ENCODE peak calls at places on chromosome 19, in seven cellular contexts. One of them, this sample, is unnamed.

GRCh38 chr19:47100290-47100689 is 13.3 kb downstream of the ZC3H4 start:
- DNase-seq in lung: no peak
- DNase-seq in neural progenitor cell: no peak
- DNase-seq in hepatocyte: no peak
- DNase-seq in body of pancreas: no peak
- DNase-seq in uterus: no peak
- DNase-seq in cardiac fibroblast: no peak
- DNase-seq in this sample: no peak

GRCh38 chr19:918481-919156 is 1.5 kb downstream of the KISS1R start:
- DNase-seq in lung: no peak
- DNase-seq in hepatocyte: no peak
- DNase-seq in cardiac fibroblast: no peak
- DNase-seq in body of pancreas: no peak
- DNase-seq in neural progenitor cell: peak; percentile 39
- DNase-seq in uterus: no peak
- DNase-seq in this sample: no peak

GRCh38 chr19:16903347-16903746 is 14.5 kb downstream of the F2RL3 start:
- DNase-seq in body of pancreas: no peak
- DNase-seq in lung: no peak
- DNase-seq in neural progenitor cell: no peak
- DNase-seq in cardiac fibroblast: no peak
- DNase-seq in uterus: no peak
- DNase-seq in hepatocyte: no peak
- DNase-seq in this sample: no peak

GRCh38 chr19:16896098-16896912 is 7.5 kb downstream of the F2RL3 start:
- DNase-seq in uterus: no peak
- DNase-seq in body of pancreas: no peak
- DNase-seq in lung: no peak
- DNase-seq in neural progenitor cell: peak; percentile 59
- DNase-seq in cardiac fibroblast: no peak
- DNase-seq in hepatocyte: peak; percentile 37
- DNase-seq in this sample: no peak

GRCh38 chr19:10112895-10113591 is 1.6 kb downstream of the P2RY11 start:
- DNase-seq in body of pancreas: peak; percentile 61
- DNase-seq in cardiac fibroblast: peak; percentile 49
- DNase-seq in uterus: no peak
- DNase-seq in neural progenitor cell: peak; percentile 62
- DNase-seq in lung: no peak
- DNase-seq in hepatocyte: peak; percentile 68
- DNase-seq in this sample: peak; percentile 33

GRCh38 chr19:46271488-46272197 is 25.2 kb upstream of the HIF3A start:
- DNase-seq in cardiac fibroblast: peak; percentile 78
- DNase-seq in lung: no peak
- DNase-seq in hepatocyte: peak; percentile 58
- DNase-seq in body of pancreas: no peak
- DNase-seq in uterus: no peak
- DNase-seq in neural progenitor cell: no peak
- DNase-seq in this sample: no peak

GRCh38 chr19:35027851-35028599 is 2.2 kb upstream of the SCN1B start:
- DNase-seq in cardiac fibroblast: peak; percentile 50
- DNase-seq in uterus: no peak
- DNase-seq in hepatocyte: no peak
- DNase-seq in lung: no peak
- DNase-seq in neural progenitor cell: no peak
- DNase-seq in body of pancreas: no peak
- DNase-seq in this sample: no peak

GRCh38 chr19:31378404-31378803 is 29.2 kb upstream of the TSHZ3 start:
- DNase-seq in neural progenitor cell: no peak
- DNase-seq in hepatocyte: peak; percentile 32
- DNase-seq in body of pancreas: peak; percentile 47
- DNase-seq in cardiac fibroblast: peak; percentile 95
- DNase-seq in uterus: peak; percentile 67
- DNase-seq in lung: no peak
- DNase-seq in this sample: no peak

GRCh38 chr19:590396-590745 is 690 bp downstream of the HCN2 start:
- DNase-seq in body of pancreas: no peak
- DNase-seq in hepatocyte: peak; percentile 56
- DNase-seq in lung: no peak
- DNase-seq in uterus: no peak
- DNase-seq in neural progenitor cell: peak; percentile 66
- DNase-seq in cardiac fibroblast: peak; percentile 49
- DNase-seq in this sample: no peak

GRCh38 chr19:29526730-29527499 is 1.1 kb downstream of the VSTM2B start:
- DNase-seq in body of pancreas: no peak
- DNase-seq in uterus: no peak
- DNase-seq in neural progenitor cell: peak; percentile 68
- DNase-seq in lung: no peak
- DNase-seq in hepatocyte: no peak
- DNase-seq in cardiac fibroblast: no peak
- DNase-seq in this sample: peak; percentile 50

GRCh38 chr19:23283925-23284324 is 33.7 kb upstream of the ZNF724 start:
- DNase-seq in cardiac fibroblast: peak; percentile 22
- DNase-seq in hepatocyte: peak; percentile 51
- DNase-seq in uterus: peak; percentile 26
- DNase-seq in body of pancreas: peak; percentile 60
- DNase-seq in lung: peak; percentile 45
- DNase-seq in neural progenitor cell: peak; percentile 55
- DNase-seq in this sample: no peak

GRCh38 chr19:46955114-46955812 is 64.4 kb upstream of the NPAS1 start:
- DNase-seq in body of pancreas: no peak
- DNase-seq in hepatocyte: no peak
- DNase-seq in uterus: no peak
- DNase-seq in neural progenitor cell: no peak
- DNase-seq in cardiac fibroblast: peak; percentile 55
- DNase-seq in lung: no peak
- DNase-seq in this sample: no peak

GRCh38 chr19:45884682-45885555 is 1.0 kb downstream of the IRF2BP1 start:
- DNase-seq in cardiac fibroblast: no peak
- DNase-seq in body of pancreas: peak; percentile 34
- DNase-seq in hepatocyte: no peak
- DNase-seq in lung: no peak
- DNase-seq in uterus: peak; percentile 36
- DNase-seq in neural progenitor cell: peak; percentile 32
- DNase-seq in this sample: no peak

GRCh38 chr19:58492265-58492664 is 16.1 kb downstream of the ZNF446 start:
- DNase-seq in cardiac fibroblast: no peak
- DNase-seq in neural progenitor cell: no peak
- DNase-seq in body of pancreas: no peak
- DNase-seq in hepatocyte: no peak
- DNase-seq in uterus: no peak
- DNase-seq in lung: no peak
- DNase-seq in this sample: no peak

GRCh38 chr19:18173572-18174294 is at the start of gene IFI30:
- DNase-seq in hepatocyte: peak; percentile 88
- DNase-seq in lung: peak; percentile 89
- DNase-seq in cardiac fibroblast: peak; percentile 55
- DNase-seq in body of pancreas: peak; percentile 96
- DNase-seq in uterus: peak; percentile 76
- DNase-seq in neural progenitor cell: peak; percentile 76
- DNase-seq in this sample: no peak

GRCh38 chr19:46546194-46546896 is 50.7 kb upstream of the PNMA8B start:
- DNase-seq in body of pancreas: peak; percentile 80
- DNase-seq in neural progenitor cell: peak; percentile 51
- DNase-seq in cardiac fibroblast: peak; percentile 69
- DNase-seq in lung: peak; percentile 77
- DNase-seq in uterus: no peak
- DNase-seq in hepatocyte: peak; percentile 86
- DNase-seq in this sample: no peak

GRCh38 chr19:49331616-49332055 is 3.6 kb upstream of the CD37 start:
- DNase-seq in cardiac fibroblast: peak; percentile 64
- DNase-seq in lung: no peak
- DNase-seq in body of pancreas: peak; percentile 29
- DNase-seq in uterus: no peak
- DNase-seq in hepatocyte: peak; percentile 67
- DNase-seq in neural progenitor cell: peak; percentile 64
- DNase-seq in this sample: peak; percentile 51

GRCh38 chr19:17021793-17022590 is 4.6 kb downstream of the CPAMD8 start:
- DNase-seq in cardiac fibroblast: peak; percentile 71
- DNase-seq in neural progenitor cell: no peak
- DNase-seq in hepatocyte: no peak
- DNase-seq in lung: peak; percentile 74
- DNase-seq in body of pancreas: no peak
- DNase-seq in uterus: no peak
- DNase-seq in this sample: no peak

DNA sequence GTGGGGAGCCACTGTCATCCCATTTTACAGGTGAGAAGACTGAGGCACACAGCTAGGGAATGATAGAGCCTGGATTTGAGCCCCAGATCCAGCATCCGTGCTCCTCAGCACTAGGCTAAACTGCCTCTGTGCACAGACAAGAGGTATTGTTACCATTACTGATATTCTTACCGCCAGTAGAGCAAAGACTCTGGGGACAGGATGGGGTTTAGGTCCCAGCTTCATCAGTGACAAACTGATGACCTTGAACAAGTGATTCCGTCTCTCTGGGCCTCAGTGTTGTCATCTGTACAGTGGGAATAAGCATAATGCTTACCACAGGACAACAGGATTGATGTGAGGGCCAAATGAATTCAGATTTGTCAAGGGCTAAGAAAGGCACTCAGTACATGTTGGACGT is 16.5 kb downstream of the AXL start:
- DNase-seq in uterus: no peak
- DNase-seq in cardiac fibroblast: no peak
- DNase-seq in neural progenitor cell: no peak
- DNase-seq in lung: no peak
- DNase-seq in hepatocyte: no peak
- DNase-seq in body of pancreas: no peak
- DNase-seq in this sample: no peak
- TF ChIP-seq CTCF in uterus: no peak
- TF ChIP-seq CTCF in cardiac fibroblast: no peak
- TF ChIP-seq CTCF in neural progenitor cell: no peak
- TF ChIP-seq CTCF in lung: no peak
- TF ChIP-seq CTCF in hepatocyte: no peak
- TF ChIP-seq CTCF in body of pancreas: no peak
- TF ChIP-seq CTCF in this sample: no peak

GRCh38 chr19:11652492-11652891 is 55.2 kb downstream of the ZNF627 start:
- DNase-seq in neural progenitor cell: no peak
- DNase-seq in cardiac fibroblast: no peak
- DNase-seq in uterus: no peak
- DNase-seq in hepatocyte: no peak
- DNase-seq in lung: no peak
- DNase-seq in body of pancreas: no peak
- DNase-seq in this sample: no peak
- H3K4me3 ChIP-seq in neural progenitor cell: no peak overlapping the region
- H3K4me3 ChIP-seq in cardiac fibroblast: no peak overlapping the region
- H3K4me3 ChIP-seq in uterus: no peak overlapping the region
- H3K4me3 ChIP-seq in hepatocyte: no peak overlapping the region
- H3K4me3 ChIP-seq in lung: no peak overlapping the region
- H3K4me3 ChIP-seq in body of pancreas: no peak overlapping the region
- H3K4me3 ChIP-seq in this sample: no peak overlapping the region

DNA sequence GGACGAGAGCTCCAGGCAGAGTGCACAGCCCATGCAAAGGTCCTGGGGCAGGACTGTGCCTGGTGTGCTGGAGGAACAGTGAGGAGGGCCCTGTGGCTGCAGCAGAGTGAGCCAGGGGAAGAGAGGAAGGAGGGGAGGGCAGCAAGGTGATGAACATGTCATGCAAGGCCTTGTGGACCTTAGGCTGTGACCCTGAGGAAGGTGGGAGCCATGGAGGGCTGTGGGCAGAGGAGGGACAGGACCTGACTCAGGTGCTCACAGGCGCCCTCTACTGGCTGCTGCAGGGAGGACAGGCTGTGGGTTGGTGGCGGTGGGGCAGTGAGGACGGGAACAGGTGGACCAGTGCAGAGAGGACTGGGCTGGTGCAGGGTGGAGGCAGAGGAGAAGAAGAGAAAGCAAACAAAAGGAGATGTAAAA is 170.3 kb downstream of the PTPRS start:
- DNase-seq in lung: peak; percentile 36
- DNase-seq in cardiac fibroblast: no peak
- DNase-seq in hepatocyte: no peak
- DNase-seq in uterus: no peak
- DNase-seq in neural progenitor cell: no peak
- DNase-seq in body of pancreas: no peak
- DNase-seq in this sample: no peak
- TF ChIP-seq CTCF in lung: no peak
- TF ChIP-seq CTCF in cardiac fibroblast: peak; percentile 66
- TF ChIP-seq CTCF in hepatocyte: peak; percentile 17
- TF ChIP-seq CTCF in uterus: no peak
- TF ChIP-seq CTCF in neural progenitor cell: peak; percentile 45
- TF ChIP-seq CTCF in body of pancreas: peak; percentile 29
- TF ChIP-seq CTCF in this sample: peak; percentile 40

GRCh38 chr19:37885392-37885791 is 21.0 kb downstream of the WDR87 start:
- DNase-seq in body of pancreas: no peak
- DNase-seq in hepatocyte: no peak
- DNase-seq in neural progenitor cell: no peak
- DNase-seq in cardiac fibroblast: no peak
- DNase-seq in lung: no peak
- DNase-seq in uterus: no peak
- DNase-seq in this sample: no peak

DNA sequence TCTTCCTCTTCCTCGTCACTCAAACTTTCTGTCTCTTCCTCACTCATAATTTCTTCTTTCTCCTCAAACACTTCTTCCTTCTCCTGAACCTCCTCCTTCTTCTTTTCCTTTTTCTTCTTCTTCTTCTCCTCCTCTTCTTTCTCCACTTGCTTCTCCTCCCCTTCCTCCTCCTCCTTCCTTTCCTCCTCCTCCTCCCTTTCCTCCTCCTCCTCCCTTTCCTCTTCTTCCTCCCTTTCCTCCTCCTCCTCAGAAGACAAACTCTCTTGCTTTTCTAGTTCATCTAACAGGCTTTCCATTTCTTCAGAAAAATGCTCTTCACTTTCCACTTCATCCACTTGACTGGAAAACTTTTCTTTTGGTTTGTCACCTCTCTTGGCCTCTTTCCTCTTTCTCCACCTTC is 19.8 kb downstream of the WDR87 start:
- DNase-seq in neural progenitor cell: no peak
- DNase-seq in uterus: no peak
- DNase-seq in lung: no peak
- DNase-seq in hepatocyte: no peak
- DNase-seq in body of pancreas: no peak
- DNase-seq in cardiac fibroblast: no peak
- DNase-seq in this sample: no peak
- H3K4me3 ChIP-seq in neural progenitor cell: no peak overlapping the region
- H3K4me3 ChIP-seq in uterus: no peak overlapping the region
- H3K4me3 ChIP-seq in lung: no peak overlapping the region
- H3K4me3 ChIP-seq in hepatocyte: no peak overlapping the region
- H3K4me3 ChIP-seq in body of pancreas: no peak overlapping the region
- H3K4me3 ChIP-seq in cardiac fibroblast: no peak overlapping the region
- H3K4me3 ChIP-seq in this sample: no peak overlapping the region

This sample was measured in dorsolateral prefrontal cortex.